ENCODE peak calls at places on chromosomes 4 and X, in seven cellular contexts. One of them, this sample, is unnamed.
A peak's percentile ranks its signal among the peaks of the same experiment; 100 is the strongest.

GRCh38 chrX:69305333-69306062 is 140.2 kb upstream of the PJA1 start:
- DNase-seq in choroid plexus epithelial cell: no peak
- DNase-seq in ovary: no peak
- DNase-seq in brain microvascular endothelial cell: no peak
- DNase-seq in neural progenitor cell: peak; percentile 89
- DNase-seq in WERI-Rb-1: peak; percentile 67
- DNase-seq in transverse colon: no peak
- DNase-seq in this sample: no peak

GRCh38 chr4:109562457-109563237 is 2.6 kb downstream of the MCUB start:
- DNase-seq in choroid plexus epithelial cell: no peak
- DNase-seq in ovary: no peak
- DNase-seq in brain microvascular endothelial cell: no peak
- DNase-seq in neural progenitor cell: peak; percentile 40
- DNase-seq in WERI-Rb-1: no peak
- DNase-seq in transverse colon: no peak
- DNase-seq in this sample: no peak

GRCh38 chrX:110420771-110421498 is 62.3 kb downstream of the RTL9 start:
- DNase-seq in choroid plexus epithelial cell: peak; percentile 12
- DNase-seq in ovary: no peak
- DNase-seq in brain microvascular endothelial cell: no peak
- DNase-seq in neural progenitor cell: no peak
- DNase-seq in WERI-Rb-1: no peak
- DNase-seq in transverse colon: no peak
- DNase-seq in this sample: no peak

GRCh38 chr4:78551420-78552351 is at the start of gene ANXA3:
- DNase-seq in choroid plexus epithelial cell: no peak
- DNase-seq in ovary: peak; percentile 36
- DNase-seq in brain microvascular endothelial cell: no peak
- DNase-seq in neural progenitor cell: peak; percentile 58
- DNase-seq in WERI-Rb-1: peak; percentile 15
- DNase-seq in transverse colon: peak; percentile 77
- DNase-seq in this sample: no peak

GRCh38 chr4:76251448-76252270 is at the start of gene FAM47E:
- DNase-seq in choroid plexus epithelial cell: peak; percentile 23
- DNase-seq in ovary: peak; percentile 71
- DNase-seq in brain microvascular endothelial cell: peak; percentile 27
- DNase-seq in neural progenitor cell: peak; percentile 94
- DNase-seq in WERI-Rb-1: peak; percentile 88
- DNase-seq in transverse colon: peak; percentile 86
- DNase-seq in this sample: peak; percentile 89

GRCh38 chr4:112747035-112747434 is 110.1 kb downstream of the LARP7 start:
- DNase-seq in choroid plexus epithelial cell: no peak
- DNase-seq in ovary: no peak
- DNase-seq in brain microvascular endothelial cell: no peak
- DNase-seq in neural progenitor cell: peak; percentile 82
- DNase-seq in WERI-Rb-1: no peak
- DNase-seq in transverse colon: no peak
- DNase-seq in this sample: no peak

GRCh38 chr4:37486134-37486533 is 200.0 kb downstream of the RELL1 start:
- DNase-seq in choroid plexus epithelial cell: no peak
- DNase-seq in ovary: no peak
- DNase-seq in brain microvascular endothelial cell: no peak
- DNase-seq in neural progenitor cell: no peak
- DNase-seq in WERI-Rb-1: no peak
- DNase-seq in transverse colon: no peak
- DNase-seq in this sample: no peak

GRCh38 chr4:34464196-34464595 is 1780.1 kb downstream of the ARAP2 start:
- DNase-seq in choroid plexus epithelial cell: no peak
- DNase-seq in ovary: no peak
- DNase-seq in brain microvascular endothelial cell: no peak
- DNase-seq in neural progenitor cell: no peak
- DNase-seq in WERI-Rb-1: peak; percentile 66
- DNase-seq in transverse colon: no peak
- DNase-seq in this sample: no peak

GRCh38 chrX:12526296-12526695 is 264.9 kb upstream of the PRPS2 start:
- DNase-seq in choroid plexus epithelial cell: no peak
- DNase-seq in ovary: no peak
- DNase-seq in brain microvascular endothelial cell: no peak
- DNase-seq in neural progenitor cell: peak; percentile 23
- DNase-seq in WERI-Rb-1: no peak
- DNase-seq in transverse colon: no peak
- DNase-seq in this sample: no peak

GRCh38 chrX:9464435-9465371 is at the start of gene TBL1X:
- DNase-seq in choroid plexus epithelial cell: peak; percentile 19
- DNase-seq in ovary: peak; percentile 76
- DNase-seq in brain microvascular endothelial cell: no peak
- DNase-seq in neural progenitor cell: peak; percentile 71
- DNase-seq in WERI-Rb-1: peak; percentile 62
- DNase-seq in transverse colon: peak; percentile 59
- DNase-seq in this sample: no peak

GRCh38 chr4:174929346-174929745 is 11.2 kb downstream of the ADAM29 start:
- DNase-seq in choroid plexus epithelial cell: no peak
- DNase-seq in ovary: no peak
- DNase-seq in brain microvascular endothelial cell: no peak
- DNase-seq in neural progenitor cell: no peak
- DNase-seq in WERI-Rb-1: no peak
- DNase-seq in transverse colon: no peak
- DNase-seq in this sample: no peak

GRCh38 chrX:132961511-132961910 is 3.1 kb upstream of the HS6ST2 start:
- DNase-seq in choroid plexus epithelial cell: no peak
- DNase-seq in ovary: no peak
- DNase-seq in brain microvascular endothelial cell: no peak
- DNase-seq in neural progenitor cell: no peak
- DNase-seq in WERI-Rb-1: no peak
- DNase-seq in transverse colon: no peak
- DNase-seq in this sample: no peak

GRCh38 chrX:87583679-87584078 is 66.1 kb downstream of the KLHL4 start:
- DNase-seq in choroid plexus epithelial cell: peak; percentile 50
- DNase-seq in ovary: no peak
- DNase-seq in brain microvascular endothelial cell: no peak
- DNase-seq in neural progenitor cell: peak; percentile 65
- DNase-seq in WERI-Rb-1: peak; percentile 28
- DNase-seq in transverse colon: no peak
- DNase-seq in this sample: no peak

GRCh38 chrX:123959281-123960063 is 2.0 kb upstream of the STAG2 start:
- DNase-seq in choroid plexus epithelial cell: peak; percentile 38
- DNase-seq in ovary: peak; percentile 83
- DNase-seq in brain microvascular endothelial cell: no peak
- DNase-seq in neural progenitor cell: peak; percentile 39
- DNase-seq in WERI-Rb-1: peak; percentile 18
- DNase-seq in transverse colon: peak; percentile 39
- DNase-seq in this sample: peak; percentile 80

GRCh38 chr4:14403132-14403531 is 599.1 kb upstream of the CPEB2 start:
- DNase-seq in choroid plexus epithelial cell: no peak
- DNase-seq in ovary: no peak
- DNase-seq in brain microvascular endothelial cell: no peak
- DNase-seq in neural progenitor cell: no peak
- DNase-seq in WERI-Rb-1: no peak
- DNase-seq in transverse colon: no peak
- DNase-seq in this sample: no peak

GRCh38 chr4:184503869-184504300 is 29.5 kb upstream of the IRF2 start:
- DNase-seq in choroid plexus epithelial cell: peak; percentile 14
- DNase-seq in ovary: no peak
- DNase-seq in brain microvascular endothelial cell: peak; percentile 9
- DNase-seq in neural progenitor cell: no peak
- DNase-seq in WERI-Rb-1: no peak
- DNase-seq in transverse colon: no peak
- DNase-seq in this sample: no peak

GRCh38 chrX:155225774-155226173 is 9.5 kb downstream of the VBP1 start:
- DNase-seq in choroid plexus epithelial cell: no peak
- DNase-seq in ovary: no peak
- DNase-seq in brain microvascular endothelial cell: no peak
- DNase-seq in neural progenitor cell: no peak
- DNase-seq in WERI-Rb-1: no peak
- DNase-seq in transverse colon: no peak
- DNase-seq in this sample: no peak

GRCh38 chrX:24619647-24620046 is 27.5 kb downstream of the PCYT1B start:
- DNase-seq in choroid plexus epithelial cell: peak; percentile 62
- DNase-seq in ovary: peak; percentile 47
- DNase-seq in brain microvascular endothelial cell: peak; percentile 30
- DNase-seq in neural progenitor cell: no peak
- DNase-seq in WERI-Rb-1: no peak
- DNase-seq in transverse colon: no peak
- DNase-seq in this sample: no peak

GRCh38 chr4:6749340-6750171 is 33.0 kb upstream of the KIAA0232 start:
- DNase-seq in choroid plexus epithelial cell: peak; percentile 16
- DNase-seq in ovary: peak; percentile 52
- DNase-seq in brain microvascular endothelial cell: peak; percentile 15
- DNase-seq in neural progenitor cell: no peak
- DNase-seq in WERI-Rb-1: no peak
- DNase-seq in transverse colon: peak; percentile 91
- DNase-seq in this sample: peak; percentile 86

GRCh38 chr4:32735856-32736590 is 2015.9 kb downstream of the PCDH7 start:
- DNase-seq in choroid plexus epithelial cell: no peak
- DNase-seq in ovary: no peak
- DNase-seq in brain microvascular endothelial cell: no peak
- DNase-seq in neural progenitor cell: no peak
- DNase-seq in WERI-Rb-1: no peak
- DNase-seq in transverse colon: no peak
- DNase-seq in this sample: no peak

GRCh38 chr4:21276046-21276445 is 575.8 kb downstream of the PACRGL start:
- DNase-seq in choroid plexus epithelial cell: no peak
- DNase-seq in ovary: no peak
- DNase-seq in brain microvascular endothelial cell: no peak
- DNase-seq in neural progenitor cell: no peak
- DNase-seq in WERI-Rb-1: no peak
- DNase-seq in transverse colon: no peak
- DNase-seq in this sample: no peak

GRCh38 chr4:122086338-122086737 is 65.8 kb upstream of the BLTP1 start:
- DNase-seq in choroid plexus epithelial cell: peak; percentile 2
- DNase-seq in ovary: no peak
- DNase-seq in brain microvascular endothelial cell: no peak
- DNase-seq in neural progenitor cell: no peak
- DNase-seq in WERI-Rb-1: no peak
- DNase-seq in transverse colon: no peak
- DNase-seq in this sample: no peak

GRCh38 chrX:111180750-111181240 is 84.8 kb downstream of the PAK3 start:
- DNase-seq in choroid plexus epithelial cell: no peak
- DNase-seq in ovary: no peak
- DNase-seq in brain microvascular endothelial cell: no peak
- DNase-seq in neural progenitor cell: no peak
- DNase-seq in WERI-Rb-1: no peak
- DNase-seq in transverse colon: no peak
- DNase-seq in this sample: no peak

GRCh38 chr4:129999156-129999555 is 903.2 kb downstream of the C4orf33 start:
- DNase-seq in choroid plexus epithelial cell: no peak
- DNase-seq in ovary: no peak
- DNase-seq in brain microvascular endothelial cell: no peak
- DNase-seq in neural progenitor cell: no peak
- DNase-seq in WERI-Rb-1: no peak
- DNase-seq in transverse colon: no peak
- DNase-seq in this sample: no peak

GRCh38 chr4:78293348-78293747 is 236.2 kb downstream of the FRAS1 start:
- DNase-seq in choroid plexus epithelial cell: peak; percentile 49
- DNase-seq in ovary: no peak
- DNase-seq in brain microvascular endothelial cell: peak; percentile 39
- DNase-seq in neural progenitor cell: no peak
- DNase-seq in WERI-Rb-1: no peak
- DNase-seq in transverse colon: no peak
- DNase-seq in this sample: no peak

GRCh38 chrX:134761788-134762187 is 103.5 kb upstream of the PLAC1 start:
- DNase-seq in choroid plexus epithelial cell: peak; percentile 50
- DNase-seq in ovary: no peak
- DNase-seq in brain microvascular endothelial cell: no peak
- DNase-seq in neural progenitor cell: no peak
- DNase-seq in WERI-Rb-1: no peak
- DNase-seq in transverse colon: no peak
- DNase-seq in this sample: no peak
- TF ChIP-seq CTCF in choroid plexus epithelial cell: peak; percentile 63
- TF ChIP-seq CTCF in ovary: no peak
- TF ChIP-seq CTCF in brain microvascular endothelial cell: peak; percentile 61
- TF ChIP-seq CTCF in neural progenitor cell: peak; percentile 50
- TF ChIP-seq CTCF in WERI-Rb-1: peak; percentile 46
- TF ChIP-seq CTCF in transverse colon: no peak
- TF ChIP-seq CTCF in this sample: no peak

DNA sequence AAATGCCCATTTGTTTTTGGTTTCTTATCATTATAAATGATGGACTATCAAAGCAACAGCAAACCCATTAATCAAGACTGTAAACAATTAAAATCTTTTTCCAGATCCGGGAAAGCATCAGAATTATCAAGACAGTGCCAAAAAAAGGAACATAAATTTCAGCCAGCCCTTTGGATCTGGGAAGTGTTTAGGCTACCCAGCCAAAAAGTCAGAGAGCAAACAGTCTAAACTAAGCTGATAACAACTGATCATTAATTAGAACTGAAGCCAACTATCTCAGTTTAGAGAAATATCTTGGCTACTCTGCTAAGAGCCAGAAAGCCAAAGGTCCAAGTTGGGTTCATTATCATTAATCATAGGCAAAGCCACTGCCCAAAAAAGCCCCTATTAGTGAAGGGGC is 37.1 kb upstream of the SHISA3 start:
- DNase-seq in choroid plexus epithelial cell: no peak
- DNase-seq in ovary: no peak
- DNase-seq in brain microvascular endothelial cell: no peak
- DNase-seq in neural progenitor cell: no peak
- DNase-seq in WERI-Rb-1: no peak
- DNase-seq in transverse colon: no peak
- DNase-seq in this sample: no peak
- H3K4me3 ChIP-seq in choroid plexus epithelial cell: no peak overlapping the region
- H3K4me3 ChIP-seq in ovary: no peak overlapping the region
- H3K4me3 ChIP-seq in brain microvascular endothelial cell: no peak overlapping the region
- H3K4me3 ChIP-seq in neural progenitor cell: no peak overlapping the region
- H3K4me3 ChIP-seq in WERI-Rb-1: no peak overlapping the region
- H3K4me3 ChIP-seq in transverse colon: no peak overlapping the region
- H3K4me3 ChIP-seq in this sample: peak overlapping the region; percentile 38

GRCh38 chrX:113947548-113947947 is 636.3 kb upstream of the HTR2C start:
- DNase-seq in choroid plexus epithelial cell: no peak
- DNase-seq in ovary: no peak
- DNase-seq in brain microvascular endothelial cell: no peak
- DNase-seq in neural progenitor cell: peak; percentile 37
- DNase-seq in WERI-Rb-1: no peak
- DNase-seq in transverse colon: no peak
- DNase-seq in this sample: no peak
- TF ChIP-seq CTCF in choroid plexus epithelial cell: no peak
- TF ChIP-seq CTCF in ovary: no peak
- TF ChIP-seq CTCF in brain microvascular endothelial cell: no peak
- TF ChIP-seq CTCF in neural progenitor cell: peak; percentile 44
- TF ChIP-seq CTCF in WERI-Rb-1: no peak
- TF ChIP-seq CTCF in transverse colon: no peak
- TF ChIP-seq CTCF in this sample: no peak

GRCh38 chrX:39688576-39689373 is 409.0 kb downstream of the BCOR start:
- DNase-seq in choroid plexus epithelial cell: no peak
- DNase-seq in ovary: peak; percentile 82
- DNase-seq in brain microvascular endothelial cell: no peak
- DNase-seq in neural progenitor cell: peak; percentile 95
- DNase-seq in WERI-Rb-1: peak; percentile 75
- DNase-seq in transverse colon: peak; percentile 68
- DNase-seq in this sample: peak; percentile 79

GRCh38 chrX:39691724-39692123 is 406.0 kb downstream of the BCOR start:
- DNase-seq in choroid plexus epithelial cell: no peak
- DNase-seq in ovary: no peak
- DNase-seq in brain microvascular endothelial cell: no peak
- DNase-seq in neural progenitor cell: no peak
- DNase-seq in WERI-Rb-1: no peak
- DNase-seq in transverse colon: no peak
- DNase-seq in this sample: no peak

GRCh38 chrX:39689374-39690104 is 408.2 kb downstream of the BCOR start:
- DNase-seq in choroid plexus epithelial cell: no peak
- DNase-seq in ovary: peak; percentile 38
- DNase-seq in brain microvascular endothelial cell: no peak
- DNase-seq in neural progenitor cell: peak; percentile 70
- DNase-seq in WERI-Rb-1: no peak
- DNase-seq in transverse colon: peak; percentile 11
- DNase-seq in this sample: no peak

GRCh38 chrX:39690541-39691415 is 407.0 kb downstream of the BCOR start:
- DNase-seq in choroid plexus epithelial cell: no peak
- DNase-seq in ovary: no peak
- DNase-seq in brain microvascular endothelial cell: no peak
- DNase-seq in neural progenitor cell: no peak
- DNase-seq in WERI-Rb-1: no peak
- DNase-seq in transverse colon: peak; percentile 19
- DNase-seq in this sample: no peak

GRCh38 chrX:39688219-39688575 is 409.6 kb downstream of the BCOR start:
- DNase-seq in choroid plexus epithelial cell: no peak
- DNase-seq in ovary: no peak
- DNase-seq in brain microvascular endothelial cell: no peak
- DNase-seq in neural progenitor cell: no peak
- DNase-seq in WERI-Rb-1: no peak
- DNase-seq in transverse colon: no peak
- DNase-seq in this sample: no peak
- H3K4me3 ChIP-seq in choroid plexus epithelial cell: no peak overlapping the region
- H3K4me3 ChIP-seq in ovary: peak overlapping the region; percentile 43
- H3K4me3 ChIP-seq in brain microvascular endothelial cell: peak overlapping the region; percentile 31
- H3K4me3 ChIP-seq in neural progenitor cell: peak overlapping the region; percentile 55
- H3K4me3 ChIP-seq in WERI-Rb-1: peak overlapping the region; percentile 63
- H3K4me3 ChIP-seq in transverse colon: peak overlapping the region; percentile 34
- H3K4me3 ChIP-seq in this sample: peak overlapping the region; percentile 70

This sample was measured in coronary artery.